ENCODE peak calls at places on chromosome 5, in four cellular contexts. One of them, this sample, is unnamed.

GRCh38 chr5:62538017-62538942 is 40.3 kb upstream of the LRRC70 start:
- DNase-seq in fibroblast of pulmonary artery: peak
- DNase-seq in AG04450: peak
- DNase-seq in HTR-8/SVneo: no peak
- DNase-seq in this sample: no peak

GRCh38 chr5:102933300-102933699 is 178.2 kb downstream of the PAM start:
- DNase-seq in fibroblast of pulmonary artery: no peak
- DNase-seq in AG04450: no peak
- DNase-seq in HTR-8/SVneo: no peak
- DNase-seq in this sample: no peak

GRCh38 chr5:75847561-75848021 is 130.4 kb upstream of the POC5 start:
- DNase-seq in fibroblast of pulmonary artery: no peak
- DNase-seq in AG04450: no peak
- DNase-seq in HTR-8/SVneo: no peak
- DNase-seq in this sample: no peak

GRCh38 chr5:6728011-6728794 is 15.0 kb downstream of the TENT4A start:
- DNase-seq in fibroblast of pulmonary artery: no peak
- DNase-seq in AG04450: no peak
- DNase-seq in HTR-8/SVneo: no peak
- DNase-seq in this sample: no peak

GRCh38 chr5:107917983-107918382 is 247.2 kb upstream of the EFNA5 start:
- DNase-seq in fibroblast of pulmonary artery: no peak
- DNase-seq in AG04450: no peak
- DNase-seq in HTR-8/SVneo: no peak
- DNase-seq in this sample: no peak

GRCh38 chr5:173817561-173817960 is 70.6 kb upstream of the CPEB4 start:
- DNase-seq in fibroblast of pulmonary artery: no peak
- DNase-seq in AG04450: no peak
- DNase-seq in HTR-8/SVneo: no peak
- DNase-seq in this sample: no peak

GRCh38 chr5:91058575-91058974 is 324.5 kb downstream of the ARRDC3 start:
- DNase-seq in fibroblast of pulmonary artery: no peak
- DNase-seq in AG04450: no peak
- DNase-seq in HTR-8/SVneo: no peak
- DNase-seq in this sample: no peak

GRCh38 chr5:94705427-94705826 is 87.0 kb downstream of the SLF1 start:
- DNase-seq in fibroblast of pulmonary artery: no peak
- DNase-seq in AG04450: no peak
- DNase-seq in HTR-8/SVneo: no peak
- DNase-seq in this sample: no peak

GRCh38 chr5:124663101-124663506 is 83.3 kb downstream of the ZNF608 start:
- DNase-seq in fibroblast of pulmonary artery: no peak
- DNase-seq in AG04450: no peak
- DNase-seq in HTR-8/SVneo: peak
- DNase-seq in this sample: no peak

GRCh38 chr5:117414926-117415325 is 840.3 kb upstream of the SEMA6A start:
- DNase-seq in fibroblast of pulmonary artery: peak
- DNase-seq in AG04450: no peak
- DNase-seq in HTR-8/SVneo: no peak
- DNase-seq in this sample: no peak

GRCh38 chr5:65805082-65805481 is 83.1 kb downstream of the NLN start:
- DNase-seq in fibroblast of pulmonary artery: no peak
- DNase-seq in AG04450: no peak
- DNase-seq in HTR-8/SVneo: no peak
- DNase-seq in this sample: no peak

GRCh38 chr5:1805326-1805725 is 4.1 kb downstream of the NDUFS6 start:
- DNase-seq in fibroblast of pulmonary artery: no peak
- DNase-seq in AG04450: no peak
- DNase-seq in HTR-8/SVneo: no peak
- DNase-seq in this sample: no peak

GRCh38 chr5:75465480-75465879 is 45.9 kb downstream of the CERT1 start:
- DNase-seq in fibroblast of pulmonary artery: peak
- DNase-seq in AG04450: no peak
- DNase-seq in HTR-8/SVneo: no peak
- DNase-seq in this sample: no peak

GRCh38 chr5:140869555-140869886 is 764 bp downstream of the PCDHA11 start:
- DNase-seq in fibroblast of pulmonary artery: no peak
- DNase-seq in AG04450: no peak
- DNase-seq in HTR-8/SVneo: peak
- DNase-seq in this sample: no peak

GRCh38 chr5:151584057-151584937 is 6.8 kb downstream of the FAT2 start:
- DNase-seq in fibroblast of pulmonary artery: no peak
- DNase-seq in AG04450: no peak
- DNase-seq in HTR-8/SVneo: no peak
- DNase-seq in this sample: no peak

GRCh38 chr5:149195337-149195887 is 54.1 kb downstream of the ABLIM3 start:
- DNase-seq in fibroblast of pulmonary artery: no peak
- DNase-seq in AG04450: no peak
- DNase-seq in HTR-8/SVneo: no peak
- DNase-seq in this sample: no peak

GRCh38 chr5:68265822-68266395 is 50.4 kb downstream of the PIK3R1 start:
- DNase-seq in fibroblast of pulmonary artery: peak
- DNase-seq in AG04450: no peak
- DNase-seq in HTR-8/SVneo: no peak
- DNase-seq in this sample: no peak

GRCh38 chr5:66873990-66874389 is 277.8 kb downstream of the MAST4 start:
- DNase-seq in fibroblast of pulmonary artery: no peak
- DNase-seq in AG04450: no peak
- DNase-seq in HTR-8/SVneo: no peak
- DNase-seq in this sample: no peak

GRCh38 chr5:38715671-38716070 is 130.1 kb upstream of the OSMR start:
- DNase-seq in fibroblast of pulmonary artery: peak
- DNase-seq in AG04450: no peak
- DNase-seq in HTR-8/SVneo: no peak
- DNase-seq in this sample: no peak

GRCh38 chr5:16418471-16418922 is 47.1 kb downstream of the ZNF622 start:
- DNase-seq in fibroblast of pulmonary artery: no peak
- DNase-seq in AG04450: no peak
- DNase-seq in HTR-8/SVneo: no peak
- DNase-seq in this sample: no peak

GRCh38 chr5:142015781-142016533 is 3.1 kb upstream of the GNPDA1 start:
- DNase-seq in fibroblast of pulmonary artery: peak
- DNase-seq in AG04450: no peak
- DNase-seq in HTR-8/SVneo: no peak
- DNase-seq in this sample: no peak

GRCh38 chr5:98205691-98206461 is 567.6 kb upstream of the RGMB start:
- DNase-seq in fibroblast of pulmonary artery: peak
- DNase-seq in AG04450: no peak
- DNase-seq in HTR-8/SVneo: no peak
- DNase-seq in this sample: no peak

GRCh38 chr5:168339151-168340140 is 48.0 kb downstream of the WWC1 start:
- DNase-seq in fibroblast of pulmonary artery: no peak
- DNase-seq in AG04450: no peak
- DNase-seq in HTR-8/SVneo: no peak
- DNase-seq in this sample: no peak

GRCh38 chr5:98069876-98070512 is 703.5 kb upstream of the RGMB start:
- DNase-seq in fibroblast of pulmonary artery: peak
- DNase-seq in AG04450: no peak
- DNase-seq in HTR-8/SVneo: no peak
- DNase-seq in this sample: no peak

This sample was measured in hepatic stellate cell.